ENCODE peak calls at places on chromosomes 1 and 21, in eight cellular contexts. One of them, this sample, is unnamed.

GRCh38 chr1:11502516-11502915 is 23.6 kb downstream of the DISP3 start:
- DNase-seq in thoracic aorta: no peak
- DNase-seq in GM23338: no peak
- DNase-seq in AG04450: no peak
- DNase-seq in colonic mucosa: no peak
- DNase-seq in mucosa of descending colon: no peak
- DNase-seq in stomach: no peak
- DNase-seq in body of pancreas: no peak
- DNase-seq in this sample: no peak

GRCh38 chr1:151980287-151981177 is 13.1 kb downstream of the S100A10 start:
- DNase-seq in GM23338: no peak
- DNase-seq in AG04450: no peak
- DNase-seq in stomach: no peak
- DNase-seq in thoracic aorta: no peak
- DNase-seq in colonic mucosa: peak
- DNase-seq in mucosa of descending colon: no peak
- DNase-seq in body of pancreas: peak
- DNase-seq in this sample: no peak

GRCh38 chr21:39660191-39660590 is 47.5 kb downstream of the B3GALT5 start:
- DNase-seq in body of pancreas: peak
- DNase-seq in colonic mucosa: peak
- DNase-seq in stomach: no peak
- DNase-seq in GM23338: no peak
- DNase-seq in AG04450: peak
- DNase-seq in thoracic aorta: no peak
- DNase-seq in mucosa of descending colon: no peak
- DNase-seq in this sample: no peak

GRCh38 chr1:177346960-177347359 is 176.2 kb downstream of the BRINP2 start:
- DNase-seq in GM23338: no peak
- DNase-seq in AG04450: no peak
- DNase-seq in stomach: peak
- DNase-seq in thoracic aorta: no peak
- DNase-seq in mucosa of descending colon: peak
- DNase-seq in colonic mucosa: peak
- DNase-seq in body of pancreas: peak
- DNase-seq in this sample: no peak

GRCh38 chr1:191174298-191174697 is 696.6 kb upstream of the BRINP3 start:
- DNase-seq in colonic mucosa: no peak
- DNase-seq in GM23338: peak
- DNase-seq in body of pancreas: no peak
- DNase-seq in thoracic aorta: no peak
- DNase-seq in mucosa of descending colon: no peak
- DNase-seq in AG04450: no peak
- DNase-seq in stomach: no peak
- DNase-seq in this sample: no peak

GRCh38 chr1:25006770-25007169 is 76.7 kb upstream of the RUNX3 start:
- DNase-seq in thoracic aorta: no peak
- DNase-seq in mucosa of descending colon: no peak
- DNase-seq in stomach: peak
- DNase-seq in body of pancreas: peak
- DNase-seq in GM23338: no peak
- DNase-seq in colonic mucosa: no peak
- DNase-seq in AG04450: no peak
- DNase-seq in this sample: no peak

GRCh38 chr1:178438432-178438831 is 58.3 kb downstream of the CLEC20A start:
- DNase-seq in body of pancreas: no peak
- DNase-seq in AG04450: no peak
- DNase-seq in mucosa of descending colon: no peak
- DNase-seq in stomach: no peak
- DNase-seq in GM23338: peak
- DNase-seq in colonic mucosa: no peak
- DNase-seq in thoracic aorta: no peak
- DNase-seq in this sample: no peak

GRCh38 chr1:161402446-161402845 is 34.8 kb upstream of the CFAP126 start:
- DNase-seq in mucosa of descending colon: no peak
- DNase-seq in GM23338: no peak
- DNase-seq in stomach: no peak
- DNase-seq in AG04450: no peak
- DNase-seq in body of pancreas: no peak
- DNase-seq in thoracic aorta: no peak
- DNase-seq in colonic mucosa: no peak
- DNase-seq in this sample: no peak

GRCh38 chr1:10901894-10902805 is 105.7 kb upstream of the CASZ1 start:
- DNase-seq in GM23338: no peak
- DNase-seq in stomach: no peak
- DNase-seq in body of pancreas: no peak
- DNase-seq in AG04450: no peak
- DNase-seq in colonic mucosa: no peak
- DNase-seq in mucosa of descending colon: no peak
- DNase-seq in thoracic aorta: no peak
- DNase-seq in this sample: no peak

GRCh38 chr21:32138658-32139057 is 140.2 kb downstream of the MIS18A start:
- DNase-seq in AG04450: no peak
- DNase-seq in thoracic aorta: no peak
- DNase-seq in mucosa of descending colon: no peak
- DNase-seq in colonic mucosa: no peak
- DNase-seq in body of pancreas: no peak
- DNase-seq in GM23338: no peak
- DNase-seq in stomach: no peak
- DNase-seq in this sample: no peak

GRCh38 chr21:32207096-32207716 is 71.6 kb downstream of the MIS18A start:
- DNase-seq in colonic mucosa: no peak
- DNase-seq in body of pancreas: no peak
- DNase-seq in GM23338: no peak
- DNase-seq in thoracic aorta: no peak
- DNase-seq in AG04450: no peak
- DNase-seq in mucosa of descending colon: no peak
- DNase-seq in stomach: no peak
- DNase-seq in this sample: peak

GRCh38 chr1:229069176-229069575 is 201.7 kb upstream of the RAB4A start:
- DNase-seq in GM23338: no peak
- DNase-seq in colonic mucosa: no peak
- DNase-seq in thoracic aorta: no peak
- DNase-seq in body of pancreas: no peak
- DNase-seq in AG04450: no peak
- DNase-seq in mucosa of descending colon: no peak
- DNase-seq in stomach: no peak
- DNase-seq in this sample: no peak

GRCh38 chr1:10528066-10529014 is 53.6 kb downstream of the PEX14 start:
- DNase-seq in body of pancreas: peak
- DNase-seq in GM23338: no peak
- DNase-seq in mucosa of descending colon: no peak
- DNase-seq in stomach: peak
- DNase-seq in colonic mucosa: no peak
- DNase-seq in thoracic aorta: peak
- DNase-seq in AG04450: peak
- DNase-seq in this sample: no peak

GRCh38 chr1:14881775-14882672 is 271.5 kb upstream of the TMEM51 start:
- DNase-seq in mucosa of descending colon: no peak
- DNase-seq in colonic mucosa: no peak
- DNase-seq in thoracic aorta: no peak
- DNase-seq in stomach: peak
- DNase-seq in AG04450: no peak
- DNase-seq in body of pancreas: peak
- DNase-seq in GM23338: no peak
- DNase-seq in this sample: no peak

DNA sequence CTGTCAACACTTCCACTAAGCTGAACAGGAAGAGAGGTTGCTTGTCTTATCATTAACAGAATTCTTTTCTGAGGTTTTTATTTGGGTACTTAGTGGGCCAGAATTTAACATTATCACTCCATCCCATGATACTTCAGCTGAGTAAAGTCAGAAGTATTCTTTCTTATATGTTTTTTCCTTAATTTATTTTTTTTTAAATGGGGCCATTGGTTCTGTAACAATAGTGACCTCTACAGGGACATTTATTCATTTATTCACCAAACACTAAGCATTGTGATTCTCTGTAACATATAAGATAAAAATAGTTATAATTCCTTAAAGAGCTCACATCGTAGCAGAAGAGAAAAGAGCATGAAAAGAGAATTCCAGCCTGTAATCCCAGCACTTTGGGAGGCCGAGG is 9.8 kb downstream of the GREM2 start:
- DNase-seq in AG04450: no peak
- DNase-seq in stomach: no peak
- DNase-seq in thoracic aorta: no peak
- DNase-seq in body of pancreas: no peak
- DNase-seq in colonic mucosa: no peak
- DNase-seq in mucosa of descending colon: no peak
- DNase-seq in GM23338: no peak
- DNase-seq in this sample: no peak
- TF ChIP-seq CTCF in AG04450: peak
- TF ChIP-seq CTCF in stomach: no peak
- TF ChIP-seq CTCF in thoracic aorta: no peak
- TF ChIP-seq CTCF in body of pancreas: no peak
- TF ChIP-seq CTCF in colonic mucosa: no peak
- TF ChIP-seq CTCF in mucosa of descending colon: no peak
- TF ChIP-seq CTCF in GM23338: peak
- TF ChIP-seq CTCF in this sample: no peak

DNA sequence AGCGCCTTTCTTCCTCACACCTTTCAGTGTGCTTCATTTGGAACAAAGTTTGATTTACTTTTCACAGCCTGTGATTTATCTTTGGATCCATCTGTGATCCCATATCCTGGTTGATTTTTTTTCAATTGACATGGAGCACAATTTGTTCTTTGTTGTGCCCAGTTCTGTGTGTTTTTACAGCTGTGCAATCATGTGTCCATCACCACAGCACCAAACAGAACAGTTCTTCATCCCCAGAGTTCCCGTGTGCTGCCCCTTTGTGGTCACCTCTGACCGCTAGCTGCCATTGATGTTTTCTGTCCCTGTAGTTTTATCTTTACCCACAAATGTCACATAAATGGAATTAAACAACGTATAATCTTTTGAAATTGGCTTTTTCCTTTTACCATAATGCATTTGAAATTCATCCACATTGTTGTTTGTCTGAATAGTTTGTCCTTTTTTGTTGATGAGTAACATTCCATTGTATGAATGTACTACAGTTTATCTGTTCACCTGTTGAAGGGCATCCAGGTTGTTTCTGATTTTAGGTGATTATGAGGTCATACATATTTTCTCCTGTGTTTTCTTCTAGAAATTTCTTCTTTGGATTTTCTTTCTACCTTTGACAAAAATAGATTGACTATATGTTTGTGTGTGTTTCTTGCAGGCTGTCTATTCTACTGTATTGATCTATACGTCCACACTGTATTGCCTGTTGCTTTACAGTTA is 17.4 kb downstream of the MIGA1 start:
- DNase-seq in stomach: no peak
- DNase-seq in colonic mucosa: no peak
- DNase-seq in AG04450: no peak
- DNase-seq in body of pancreas: no peak
- DNase-seq in GM23338: no peak
- DNase-seq in mucosa of descending colon: no peak
- DNase-seq in thoracic aorta: no peak
- DNase-seq in this sample: no peak
- TF ChIP-seq CTCF in stomach: no peak
- TF ChIP-seq CTCF in colonic mucosa: no peak
- TF ChIP-seq CTCF in AG04450: no peak
- TF ChIP-seq CTCF in body of pancreas: no peak
- TF ChIP-seq CTCF in GM23338: peak
- TF ChIP-seq CTCF in mucosa of descending colon: no peak
- TF ChIP-seq CTCF in thoracic aorta: no peak
- TF ChIP-seq CTCF in this sample: no peak

GRCh38 chr1:236315092-236315491 is 33.3 kb upstream of the ERO1B start:
- DNase-seq in body of pancreas: no peak
- DNase-seq in thoracic aorta: no peak
- DNase-seq in colonic mucosa: no peak
- DNase-seq in mucosa of descending colon: no peak
- DNase-seq in stomach: no peak
- DNase-seq in AG04450: no peak
- DNase-seq in GM23338: no peak
- DNase-seq in this sample: no peak

GRCh38 chr1:236308827-236309226 is 27.1 kb upstream of the ERO1B start:
- DNase-seq in GM23338: no peak
- DNase-seq in colonic mucosa: no peak
- DNase-seq in mucosa of descending colon: no peak
- DNase-seq in thoracic aorta: no peak
- DNase-seq in stomach: no peak
- DNase-seq in body of pancreas: no peak
- DNase-seq in AG04450: no peak
- DNase-seq in this sample: no peak

GRCh38 chr1:236307437-236307836 is 25.7 kb upstream of the ERO1B start:
- DNase-seq in body of pancreas: peak
- DNase-seq in mucosa of descending colon: no peak
- DNase-seq in colonic mucosa: no peak
- DNase-seq in AG04450: no peak
- DNase-seq in stomach: no peak
- DNase-seq in thoracic aorta: no peak
- DNase-seq in GM23338: no peak
- DNase-seq in this sample: no peak

GRCh38 chr1:236313412-236313811 is 31.7 kb upstream of the ERO1B start:
- DNase-seq in colonic mucosa: no peak
- DNase-seq in thoracic aorta: no peak
- DNase-seq in mucosa of descending colon: no peak
- DNase-seq in stomach: no peak
- DNase-seq in AG04450: no peak
- DNase-seq in GM23338: no peak
- DNase-seq in body of pancreas: no peak
- DNase-seq in this sample: no peak

DNA sequence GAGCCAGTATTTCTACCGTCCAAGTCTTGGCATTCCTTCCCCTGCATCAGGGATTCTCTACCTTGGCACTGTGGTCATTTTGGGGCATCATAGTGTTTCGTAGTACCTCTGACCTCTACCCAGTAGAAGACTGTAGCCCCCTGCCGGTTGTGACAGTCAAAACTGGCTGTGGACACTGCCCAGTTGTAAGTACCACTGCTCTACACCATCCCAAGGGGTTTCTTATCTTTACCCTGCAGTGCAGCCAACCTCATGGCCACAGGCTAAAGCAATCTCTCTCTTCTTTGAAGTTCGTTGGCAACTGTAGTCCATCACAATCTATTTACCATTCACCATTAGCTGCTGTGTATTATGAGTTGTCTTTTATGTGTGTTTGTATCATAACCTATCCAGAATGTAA is 29.3 kb upstream of the ERO1B start:
- DNase-seq in GM23338: no peak
- DNase-seq in colonic mucosa: no peak
- DNase-seq in stomach: no peak
- DNase-seq in mucosa of descending colon: no peak
- DNase-seq in body of pancreas: no peak
- DNase-seq in AG04450: no peak
- DNase-seq in thoracic aorta: no peak
- DNase-seq in this sample: no peak
- TF ChIP-seq CTCF in GM23338: peak
- TF ChIP-seq CTCF in colonic mucosa: no peak
- TF ChIP-seq CTCF in stomach: no peak
- TF ChIP-seq CTCF in mucosa of descending colon: no peak
- TF ChIP-seq CTCF in body of pancreas: no peak
- TF ChIP-seq CTCF in AG04450: peak
- TF ChIP-seq CTCF in thoracic aorta: no peak
- TF ChIP-seq CTCF in this sample: no peak

GRCh38 chr21:23876925-23877558 is 1730.2 kb downstream of the MRPL39 start:
- DNase-seq in stomach: no peak
- DNase-seq in GM23338: no peak
- DNase-seq in mucosa of descending colon: no peak
- DNase-seq in colonic mucosa: no peak
- DNase-seq in thoracic aorta: no peak
- DNase-seq in AG04450: no peak
- DNase-seq in body of pancreas: no peak
- DNase-seq in this sample: no peak

GRCh38 chr21:23886828-23887708 is 1720.2 kb downstream of the MRPL39 start:
- DNase-seq in colonic mucosa: no peak
- DNase-seq in mucosa of descending colon: no peak
- DNase-seq in GM23338: no peak
- DNase-seq in AG04450: no peak
- DNase-seq in stomach: no peak
- DNase-seq in body of pancreas: no peak
- DNase-seq in thoracic aorta: no peak
- DNase-seq in this sample: no peak

GRCh38 chr21:23881783-23882182 is 1725.5 kb downstream of the MRPL39 start:
- DNase-seq in stomach: no peak
- DNase-seq in AG04450: no peak
- DNase-seq in GM23338: no peak
- DNase-seq in mucosa of descending colon: no peak
- DNase-seq in thoracic aorta: no peak
- DNase-seq in colonic mucosa: no peak
- DNase-seq in body of pancreas: no peak
- DNase-seq in this sample: no peak
- TF ChIP-seq CTCF in stomach: no peak
- TF ChIP-seq CTCF in AG04450: no peak
- TF ChIP-seq CTCF in GM23338: no peak
- TF ChIP-seq CTCF in mucosa of descending colon: no peak
- TF ChIP-seq CTCF in thoracic aorta: no peak
- TF ChIP-seq CTCF in colonic mucosa: no peak
- TF ChIP-seq CTCF in body of pancreas: no peak
- TF ChIP-seq CTCF in this sample: no peak